ENCODE peak calls at places on chromosomes 16 and 17, in five cellular contexts. K is pancreas, W is right lobe of liver, Q is hepatocyte, A is neural progenitor cell. L is an unnamed sample.

GRCh38 chr17:63116967-63117366 is 150.9 kb downstream of the TANC2 start:
- DNase-seq in Q (peak), A (peak), K (no peak), W (no peak), L (no peak)

GRCh38 chr16:82801361-82801760 is 174.6 kb downstream of the CDH13 start:
- DNase-seq in A (no peak), K (no peak), Q (no peak), W (no peak), L (peak)

GRCh38 chr17:46818319-46818928 is at the start of gene WNT3:
- DNase-seq in W (no peak), A (peak), Q (no peak), K (no peak), L (no peak)

GRCh38 chr16:3364774-3365427 is 9.2 kb downstream of the OR2C1 start:
- DNase-seq in K (peak), W (peak), A (no peak), Q (no peak), L (peak)

GRCh38 chr16:13997933-13998332 is 73.2 kb upstream of the MRTFB start:
- DNase-seq in W (no peak), Q (no peak), A (no peak), K (no peak), L (no peak)

GRCh38 chr17:1590031-1590746 is 27.6 kb upstream of the PITPNA start:
- DNase-seq in W (no peak), Q (peak), K (no peak), A (no peak), L (no peak)

GRCh38 chr16:89658221-89658879 is 714 bp downstream of the SPATA33 start:
- DNase-seq in K (no peak), A (peak), Q (peak), W (peak), L (no peak)

GRCh38 chr16:30022887-30023286 is at the start of gene C16orf92:
- DNase-seq in Q (no peak), K (no peak), A (no peak), W (no peak), L (no peak)

GRCh38 chr17:40981115-40981514 is 3.0 kb downstream of the KRT40 start:
- DNase-seq in A (no peak), Q (no peak), W (no peak), K (no peak), L (no peak)

GRCh38 chr16:71767060-71767900 is 41.4 kb downstream of the AP1G1 start:
- DNase-seq in Q (no peak), K (no peak), A (no peak), W (no peak), L (no peak)

GRCh38 chr16:48308535-48308934 is 61.2 kb upstream of the ABCC11 start:
- DNase-seq in Q (no peak), A (no peak), K (no peak), W (no peak), L (no peak)

GRCh38 chr17:79023886-79024771 is at the start of gene C1QTNF1:
- DNase-seq in Q (peak), W (no peak), K (peak), A (peak), L (no peak)

GRCh38 chr16:74577882-74578366 is 29.0 kb downstream of the GLG1 start:
- DNase-seq in Q (no peak), A (no peak), K (no peak), W (no peak), L (no peak)

GRCh38 chr17:80509311-80509710 is 32.9 kb upstream of the NPTX1 start:
- DNase-seq in K (no peak), Q (no peak), A (no peak), W (no peak), L (no peak)

GRCh38 chr17:61536417-61536955 is 54.5 kb downstream of the NACA2 start:
- DNase-seq in Q (no peak), A (no peak), K (no peak), W (no peak), L (no peak)

GRCh38 chr16:50526249-50526648 is 21.9 kb upstream of the NKD1 start:
- DNase-seq in A (no peak), Q (no peak), W (no peak), K (no peak), L (no peak)

GRCh38 chr17:34299017-34299416 is 13.5 kb downstream of the CCL11 start:
- DNase-seq in W (no peak), Q (no peak), A (no peak), K (no peak), L (no peak)

GRCh38 chr17:68378202-68379149 is 78.8 kb downstream of the WIPI1 start:
- DNase-seq in Q (peak), K (peak), W (peak), A (peak), L (peak)

GRCh38 chr16:24900230-24900629 is 54.5 kb downstream of the SLC5A11 start:
- DNase-seq in Q (no peak), K (no peak), W (no peak), A (no peak), L (no peak)

GRCh38 chr17:71917715-71918114 is 203.1 kb upstream of the SOX9 start:
- DNase-seq in W (no peak), A (no peak), K (no peak), Q (no peak), L (no peak)

GRCh38 chr16:4982056-4982867 is 24.1 kb downstream of the SEC14L5 start:
- DNase-seq in Q (no peak), W (peak), A (no peak), K (no peak), L (no peak)

GRCh38 chr17:54408741-54409140 is 491.9 kb upstream of the TOM1L1 start:
- DNase-seq in K (no peak), A (no peak), Q (peak), W (no peak), L (no peak)

GRCh38 chr17:36547776-36548175 is 3.1 kb downstream of the GGNBP2 start:
- DNase-seq in W (no peak), Q (no peak), K (no peak), A (no peak), L (no peak)
- H3K4me3 ChIP-seq in W (no peak), Q (peak), K (no peak), A (peak), L (peak)

GRCh38 chr17:8402921-8403536 is 5.4 kb upstream of the RNF222 start:
- DNase-seq in W (no peak), A (no peak), K (no peak), Q (no peak), L (no peak)

GRCh38 chr17:8401107-8401506 is 3.5 kb upstream of the RNF222 start:
- DNase-seq in W (no peak), A (no peak), K (no peak), Q (no peak), L (no peak)

GRCh38 chr17:8408371-8408770 is 10.7 kb upstream of the RNF222 start:
- DNase-seq in Q (no peak), K (no peak), W (no peak), A (peak), L (no peak)

GRCh38 chr17:8406174-8406573 is 8.5 kb upstream of the RNF222 start:
- DNase-seq in K (no peak), Q (no peak), W (no peak), A (no peak), L (no peak)

GRCh38 chr17:8405499-8406016 is 7.9 kb upstream of the RNF222 start:
- DNase-seq in A (no peak), K (no peak), W (no peak), Q (no peak), L (no peak)
- H3K4me3 ChIP-seq in A (no peak), K (no peak), W (no peak), Q (no peak), L (no peak)

GRCh38 chr17:82840431-82840831 is 609 bp upstream of the ZNF750 start:
- DNase-seq in Q (no peak), W (no peak), A (peak), K (no peak), L (no peak)

GRCh38 chr17:82836823-82837357 is 2.9 kb downstream of the ZNF750 start:
- DNase-seq in Q (no peak), W (no peak), K (no peak), A (peak), L (peak)

GRCh38 chr17:82839617-82840292 is at the start of gene ZNF750:
- DNase-seq in Q (no peak), A (no peak), W (no peak), K (no peak), L (no peak)

GRCh38 chr17:82837586-82838320 is 2.1 kb downstream of the ZNF750 start:
- DNase-seq in A (no peak), W (no peak), K (no peak), Q (no peak), L (no peak)

DNA sequence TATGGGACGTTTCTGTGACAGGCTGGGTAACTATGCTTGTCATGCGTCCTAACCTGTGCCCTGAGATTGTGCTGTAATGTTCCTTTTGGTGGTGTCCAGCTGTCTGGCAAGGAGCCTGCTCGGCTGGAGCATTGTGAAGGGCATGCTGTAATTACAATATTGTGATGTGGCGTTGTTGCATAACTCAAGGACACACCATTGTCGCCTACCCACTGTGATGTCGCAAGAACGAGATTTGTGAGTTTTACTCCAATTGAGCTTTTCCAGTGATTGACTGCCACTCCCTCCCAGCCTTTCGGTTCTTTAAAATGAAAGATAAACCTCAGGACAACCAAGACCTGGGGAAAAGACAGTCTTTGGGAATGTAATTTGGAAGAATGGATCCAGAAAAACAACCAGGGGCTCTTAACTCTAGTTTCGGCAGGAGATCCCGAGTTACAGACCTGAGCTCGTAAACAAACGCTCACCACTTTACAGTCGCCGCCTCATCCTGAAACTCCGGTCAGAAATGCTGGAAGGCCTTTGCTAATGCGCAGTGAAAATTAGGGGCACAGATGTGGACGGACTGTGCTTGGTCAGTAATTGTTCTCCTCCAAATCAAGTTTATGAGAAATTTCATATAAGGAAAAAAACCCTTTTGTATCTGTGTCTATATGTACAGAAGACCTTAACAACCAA is 1.3 kb downstream of the ZNF750 start:
- DNase-seq in W (peak), A (no peak), Q (peak), K (peak), L (peak)
- H3K4me3 ChIP-seq in W (no peak), A (no peak), Q (no peak), K (no peak), L (no peak)

GRCh38 chr17:57553525-57553924 is 191.6 kb downstream of the CCDC182 start:
- DNase-seq in W (no peak), K (no peak), A (no peak), Q (no peak), L (no peak)
- H3K4me3 ChIP-seq in W (no peak), K (no peak), A (no peak), Q (no peak), L (no peak)

DNA sequence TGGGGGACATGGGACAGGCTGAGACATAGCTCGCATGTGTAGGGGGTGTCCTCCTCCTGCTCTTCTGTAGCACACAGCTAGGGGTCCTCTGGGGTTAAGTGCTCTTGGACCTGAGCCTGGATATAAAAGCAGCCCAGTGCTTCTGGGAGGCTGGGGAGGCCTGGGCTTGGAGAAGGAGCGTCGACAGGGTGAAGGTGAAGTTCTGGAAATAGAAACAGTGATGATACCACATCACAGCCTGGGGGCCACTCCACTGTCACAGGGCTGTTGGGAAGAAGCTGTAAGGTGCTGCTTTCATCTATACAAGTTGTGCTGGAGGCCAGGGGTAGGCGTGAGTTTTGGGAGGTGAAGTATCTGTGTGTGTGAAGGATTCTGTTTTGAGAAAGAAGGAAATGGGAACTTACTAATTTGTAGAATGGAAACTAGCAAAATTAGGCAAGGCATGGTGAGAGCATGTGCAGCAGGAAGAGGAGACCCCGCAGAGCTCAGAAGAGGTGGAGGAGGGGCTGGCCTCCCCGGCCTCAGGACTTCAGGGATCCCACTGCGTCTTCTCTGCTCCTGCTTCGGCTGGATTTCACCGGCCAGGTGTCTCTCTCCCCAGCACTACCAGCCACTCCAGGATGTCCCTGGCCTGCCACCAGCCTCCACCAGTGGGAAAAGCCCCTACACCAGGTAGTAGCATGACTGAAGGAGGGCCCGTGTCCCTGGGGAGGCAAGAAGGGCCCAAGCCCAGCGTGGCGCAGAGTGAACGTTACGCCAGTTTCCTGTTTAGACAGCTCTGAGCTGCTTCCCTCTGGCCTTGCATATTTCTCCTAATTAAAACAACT is 19.4 kb downstream of the PLCG2 start:
- DNase-seq in A (no peak), K (no peak), W (peak), Q (no peak), L (no peak)
- H3K4me3 ChIP-seq in A (no peak), K (no peak), W (no peak), Q (no peak), L (no peak)

GRCh38 chr17:28985950-28986713 is 19.7 kb downstream of the SEZ6 start:
- DNase-seq in A (peak), W (no peak), Q (peak), K (no peak), L (no peak)
- H3K4me3 ChIP-seq in A (peak), W (no peak), Q (no peak), K (no peak), L (no peak)

DNA sequence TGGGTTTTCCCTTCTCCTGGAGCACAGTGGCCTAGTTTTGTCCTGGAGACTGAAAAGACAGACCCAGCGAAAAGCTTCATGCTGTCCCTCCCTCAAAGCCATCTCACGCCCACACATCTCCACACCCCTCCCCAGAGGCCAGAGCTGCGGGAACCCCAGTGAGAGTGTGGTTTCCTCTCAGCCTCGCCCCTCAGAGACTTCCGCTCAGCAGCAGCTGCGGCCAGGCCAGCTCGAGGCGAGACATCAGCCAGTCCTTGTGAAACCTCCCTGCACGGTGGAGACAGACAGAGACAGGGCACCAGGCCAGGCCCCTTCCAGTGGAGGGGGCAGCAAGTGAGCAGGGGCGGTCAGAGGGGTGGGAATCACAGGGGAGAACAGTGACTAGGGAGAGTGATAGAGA is 77.0 kb upstream of the TNRC6C start:
- DNase-seq in K (peak), Q (peak), W (peak), A (no peak), L (peak)
- H3K4me3 ChIP-seq in K (no peak), Q (no peak), W (no peak), A (no peak), L (no peak)

GRCh38 chr17:8563024-8563776 is 67.3 kb downstream of the MYH10 start:
- DNase-seq in W (no peak), K (no peak), A (peak), Q (no peak), L (no peak)
- H3K4me3 ChIP-seq in W (no peak), K (no peak), A (no peak), Q (no peak), L (no peak)

GRCh38 chr17:45143767-45144198 is 4.5 kb upstream of the HEXIM1 start:
- DNase-seq in A (peak), Q (peak), W (peak), K (peak), L (peak)

GRCh38 chr17:45144199-45145034 is 3.9 kb upstream of the HEXIM1 start:
- DNase-seq in A (peak), Q (peak), K (peak), W (peak), L (no peak)

GRCh38 chr17:45146616-45147101 is 1.6 kb upstream of the HEXIM1 start:
- DNase-seq in A (no peak), K (no peak), W (peak), Q (peak), L (no peak)

GRCh38 chr17:45146166-45146565 is 2.1 kb upstream of the HEXIM1 start:
- DNase-seq in W (peak), Q (no peak), K (no peak), A (no peak), L (no peak)

DNA sequence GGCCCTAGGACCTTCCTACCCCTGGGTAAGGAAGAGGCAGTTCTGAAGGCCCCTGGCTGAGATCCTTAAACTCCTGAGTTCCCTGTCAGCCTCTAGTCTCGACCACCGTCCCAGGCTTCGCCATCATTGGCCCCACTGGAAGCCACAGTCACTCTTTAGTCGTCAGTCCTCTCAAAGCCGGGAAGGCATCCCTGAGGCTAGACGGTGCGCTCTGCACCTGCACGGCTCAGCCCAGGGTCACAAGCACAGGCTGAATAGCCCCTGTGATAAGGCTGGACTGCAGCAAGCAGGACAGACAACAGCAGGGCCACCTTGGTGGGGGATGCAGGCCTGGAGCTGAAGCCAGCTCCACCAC is 3.3 kb upstream of the HEXIM1 start:
- DNase-seq in Q (no peak), W (peak), A (no peak), K (no peak), L (no peak)
- H3K4me3 ChIP-seq in Q (no peak), W (peak), A (no peak), K (peak), L (no peak)

L was measured in skeletal muscle cell.